ENCODE peak calls at places on chromosomes 11 and 22, in five cellular contexts. J is heart left ventricle, Q is sigmoid colon, M is ovary, U is K562. Z is an unnamed sample. For H3K36me3, the result is how much of the 10 kb centered on the place peaks cover.

GRCh38 chr11:76208829-76209670 is 2.7 kb upstream of the WNT11 start:
- DNase-seq in U (no peak), M (peak), J (peak), Q (peak), Z (peak)

GRCh38 chr11:97955595-97955994 is 1065.2 kb upstream of the CNTN5 start:
- DNase-seq in Q (no peak), U (no peak), M (no peak), J (no peak), Z (no peak)

GRCh38 chr11:36488096-36488495 is 22.0 kb downstream of the TRAF6 start:
- DNase-seq in U (no peak), Q (no peak), J (no peak), M (no peak), Z (no peak)

GRCh38 chr11:102932678-102933077 is 22.9 kb downstream of the MMP13 start:
- DNase-seq in Q (no peak), J (no peak), M (no peak), U (no peak), Z (no peak)

GRCh38 chr22:42991010-42991651 is 23.8 kb downstream of the PACSIN2 start:
- DNase-seq in U (no peak), Q (peak), J (no peak), M (no peak), Z (no peak)

GRCh38 chr11:103486609-103487008 is 377.4 kb downstream of the DYNC2H1 start:
- DNase-seq in Q (no peak), M (no peak), U (no peak), J (no peak), Z (no peak)

GRCh38 chr22:23892626-23893445 is 1.3 kb upstream of the MIF start:
- DNase-seq in Q (peak), U (no peak), M (no peak), J (no peak), Z (no peak)

GRCh38 chr11:130037058-130037457 is 32.6 kb upstream of the APLP2 start:
- DNase-seq in M (no peak), J (no peak), Q (no peak), U (no peak), Z (no peak)

GRCh38 chr11:68584097-68584496 is 100.2 kb upstream of the GAL start:
- DNase-seq in Q (no peak), M (peak), J (peak), U (peak), Z (peak)

GRCh38 chr22:23888615-23889401 is 5.4 kb upstream of the MIF start:
- DNase-seq in M (no peak), Q (no peak), U (peak), J (no peak), Z (no peak)

GRCh38 chr11:67616431-67617242 is 9.9 kb downstream of the NDUFV1 start:
- DNase-seq in J (no peak), M (no peak), Q (no peak), U (no peak), Z (no peak)

GRCh38 chr22:39470462-39471335 is 13.9 kb downstream of the MGAT3 start:
- DNase-seq in J (no peak), M (no peak), U (peak), Q (no peak), Z (no peak)

GRCh38 chr22:43378011-43378704 is 33.7 kb upstream of the MPPED1 start:
- DNase-seq in J (no peak), Q (no peak), M (peak), U (no peak), Z (no peak)

GRCh38 chr11:82250047-82250446 is 483.6 kb downstream of the FAM181B start:
- DNase-seq in M (no peak), U (no peak), Q (no peak), J (no peak), Z (no peak)

GRCh38 chr22:40138866-40139265 is 38.9 kb upstream of the TNRC6B start:
- DNase-seq in Q (no peak), M (no peak), J (no peak), U (no peak), Z (no peak)

GRCh38 chr22:46992121-46992731 is 229.8 kb downstream of the TBC1D22A start:
- DNase-seq in Q (no peak), J (no peak), M (no peak), U (no peak), Z (no peak)

GRCh38 chr22:27788889-27789288 is 12.7 kb downstream of the MN1 start:
- DNase-seq in M (no peak), J (no peak), U (no peak), Q (no peak), Z (no peak)

GRCh38 chr11:102410382-102410784 is 42.2 kb downstream of the TMEM123 start:
- DNase-seq in J (no peak), Q (no peak), U (no peak), M (no peak), Z (no peak)

GRCh38 chr11:10673476-10674062 is 20.0 kb downstream of the IRAG1 start:
- DNase-seq in M (no peak), U (no peak), J (no peak), Q (no peak), Z (no peak)

GRCh38 chr11:92475824-92476223 is 251.2 kb downstream of the FAT3 start:
- DNase-seq in U (no peak), M (no peak), Q (no peak), J (no peak), Z (no peak)

GRCh38 chr11:20880094-20880493 is 210.7 kb downstream of the NELL1 start:
- DNase-seq in J (no peak), M (no peak), Q (no peak), U (no peak), Z (no peak)

GRCh38 chr11:725624-726202 is 19.7 kb downstream of the EPS8L2 start:
- DNase-seq in Q (no peak), M (no peak), J (no peak), U (peak), Z (no peak)

GRCh38 chr11:110130642-110131238 is 37.5 kb downstream of the ZC3H12C start:
- DNase-seq in U (no peak), Q (no peak), M (no peak), J (peak), Z (no peak)

GRCh38 chr11:121365304-121365703 is 72.7 kb downstream of the SC5D start:
- DNase-seq in U (no peak), M (no peak), Q (no peak), J (no peak), Z (no peak)

GRCh38 chr11:119739975-119740374 is 11.0 kb upstream of the NECTIN1 start:
- DNase-seq in Q (no peak), U (no peak), M (no peak), J (no peak), Z (no peak)

GRCh38 chr11:67053896-67054850 is 2.5 kb upstream of the RHOD start:
- DNase-seq in Q (no peak), J (no peak), U (peak), M (peak), Z (peak)

GRCh38 chr11:74232316-74232950 is 61.3 kb downstream of the PPME1 start:
- DNase-seq in M (no peak), Q (no peak), U (no peak), J (no peak), Z (no peak)

GRCh38 chr22:16559056-16559955 is 33.3 kb downstream of the CCT8L2 start:
- DNase-seq in U (no peak), M (no peak), J (no peak), Q (no peak), Z (no peak)

GRCh38 chr22:20009582-20010306 is 6.9 kb downstream of the ARVCF start:
- DNase-seq in U (no peak), J (no peak), M (no peak), Q (no peak), Z (no peak)

GRCh38 chr11:131894615-131895544 is 524.5 kb downstream of the NTM start:
- DNase-seq in J (no peak), Q (no peak), U (no peak), M (no peak), Z (no peak)

GRCh38 chr11:1194977-1195689 is 27.7 kb upstream of the MUC5B start:
- DNase-seq in U (no peak), M (peak), J (no peak), Q (peak), Z (no peak)

GRCh38 chr11:1123970-1124369 is 33.8 kb upstream of the MUC5AC start:
- DNase-seq in U (no peak), M (no peak), Q (peak), J (no peak), Z (no peak)

GRCh38 chr11:94770563-94771120 is 2.5 kb downstream of the AMOTL1 start:
- DNase-seq in M (no peak), J (no peak), U (no peak), Q (no peak), Z (no peak)
- H3K4me3 ChIP-seq in M (no peak), J (no peak), U (peak), Q (peak), Z (no peak)

GRCh38 chr11:35348898-35349687 is 70.3 kb downstream of the SLC1A2 start:
- DNase-seq in M (no peak), Q (no peak), U (no peak), J (no peak), Z (no peak)
- H3K27ac ChIP-seq in M (no peak), Q (no peak), U (no peak), J (no peak), Z (no peak)

DNA sequence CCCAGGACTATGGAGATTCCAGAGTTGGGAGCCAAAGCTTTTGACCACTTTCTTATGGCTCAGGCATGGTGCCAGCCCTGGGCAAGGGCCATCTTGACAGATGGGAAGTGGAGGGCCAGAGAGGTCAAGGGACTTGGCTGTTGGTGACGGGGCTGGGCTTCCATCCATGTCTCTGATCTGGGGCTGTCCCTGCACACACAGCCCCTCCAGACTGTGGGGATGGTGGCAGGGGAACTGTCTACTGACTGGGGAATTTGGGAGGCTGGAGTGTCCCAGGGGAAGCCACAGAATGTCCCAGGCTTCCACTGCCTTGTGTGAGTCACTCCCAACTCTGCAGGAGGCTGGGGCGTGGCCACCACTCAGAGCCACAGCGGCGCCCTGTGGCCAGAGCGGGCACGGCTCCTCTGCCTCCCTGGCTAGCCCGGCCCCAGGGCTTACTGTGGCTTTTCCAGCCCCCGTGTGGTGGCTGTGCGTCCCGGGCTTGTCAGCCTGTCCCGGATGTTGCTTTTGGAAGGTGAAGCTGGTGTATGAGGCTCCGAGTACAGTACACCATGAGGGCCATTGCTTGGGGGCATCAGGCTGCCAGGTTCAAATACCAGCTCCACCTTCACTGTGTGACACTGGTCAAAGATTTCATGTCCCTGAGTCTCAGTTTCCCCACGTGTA is 19.6 kb downstream of the C22orf23 start:
- DNase-seq in J (peak), Q (peak), U (peak), M (peak), Z (peak)
- H3K36me3 ChIP-seq in J (half or more), Q (half or more), U (under half), M (under half), Z (under half)

DNA sequence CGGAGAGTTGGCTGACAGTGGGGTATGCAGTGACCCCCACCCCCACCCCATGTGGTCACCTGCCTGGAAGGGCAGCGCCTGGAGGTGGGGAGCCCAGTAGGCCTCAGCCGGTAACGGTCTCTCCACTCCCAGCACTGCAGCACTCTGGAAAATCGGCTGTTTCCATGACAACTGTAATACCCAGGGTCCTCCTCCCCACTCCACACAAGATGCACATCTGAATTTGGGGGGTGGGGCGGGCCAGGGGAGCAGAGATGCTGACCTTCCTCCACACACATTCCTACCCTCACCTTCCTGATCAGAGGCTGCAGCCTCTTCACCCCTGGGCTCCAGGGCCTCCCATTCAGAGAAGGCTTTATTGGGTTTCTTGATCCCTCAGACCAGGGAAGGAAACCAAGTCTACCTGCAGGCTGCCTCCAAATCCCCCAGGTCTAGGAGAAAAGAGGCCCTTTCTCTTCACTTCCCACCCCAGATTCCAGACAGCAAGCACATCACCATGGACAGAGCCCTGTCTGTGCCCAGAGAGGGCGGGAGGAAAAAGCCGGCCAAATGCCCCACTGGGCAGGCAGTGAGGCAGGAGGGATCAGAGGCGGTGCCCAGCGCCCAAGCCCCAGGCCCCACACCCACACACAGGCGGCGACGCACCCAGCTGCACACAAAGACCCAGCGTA is 46.5 kb downstream of the SLC22A12 start:
- DNase-seq in J (no peak), M (no peak), U (no peak), Q (no peak), Z (no peak)
- H3K4me3 ChIP-seq in J (no peak), M (peak), U (no peak), Q (peak), Z (no peak)

GRCh38 chr11:118379497-118379896 is 20.1 kb downstream of the UBE4A start:
- DNase-seq in Q (no peak), U (no peak), J (no peak), M (no peak), Z (no peak)

GRCh38 chr11:118380571-118380970 is 20.8 kb upstream of the ATP5MG start:
- DNase-seq in Q (no peak), J (no peak), M (no peak), U (no peak), Z (no peak)

GRCh38 chr11:118382954-118383353 is 18.5 kb upstream of the ATP5MG start:
- DNase-seq in J (no peak), Q (no peak), M (no peak), U (no peak), Z (no peak)

DNA sequence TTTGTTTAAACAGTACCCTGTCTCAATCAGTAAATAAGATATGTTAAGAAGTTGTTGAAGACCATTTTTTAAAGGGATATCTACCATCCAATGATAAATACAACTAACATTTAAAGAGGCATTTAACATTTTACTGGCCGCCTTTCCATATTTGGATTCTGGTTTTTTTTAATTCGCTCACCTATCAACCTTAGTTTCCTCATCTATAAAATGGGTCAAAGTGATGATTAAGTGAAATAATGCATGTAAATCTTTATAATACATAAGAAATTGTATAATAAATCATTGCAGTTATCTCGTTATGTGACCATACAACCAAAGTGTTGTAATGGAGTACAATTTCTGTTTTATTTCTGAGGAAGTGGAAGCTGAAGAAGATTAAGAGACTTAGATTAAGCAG is 17.7 kb upstream of the ATP5MG start:
- DNase-seq in Q (no peak), M (no peak), J (no peak), U (no peak), Z (no peak)
- H3K27ac ChIP-seq in Q (no peak), M (no peak), J (no peak), U (no peak), Z (no peak)

GRCh38 chr11:34928268-34928959 is 12.0 kb downstream of the PDHX start:
- DNase-seq in M (no peak), J (no peak), Q (no peak), U (no peak), Z (no peak)
- H3K36me3 ChIP-seq in M (under half), J (under half), Q (under half), U (under half), Z (under half)

DNA sequence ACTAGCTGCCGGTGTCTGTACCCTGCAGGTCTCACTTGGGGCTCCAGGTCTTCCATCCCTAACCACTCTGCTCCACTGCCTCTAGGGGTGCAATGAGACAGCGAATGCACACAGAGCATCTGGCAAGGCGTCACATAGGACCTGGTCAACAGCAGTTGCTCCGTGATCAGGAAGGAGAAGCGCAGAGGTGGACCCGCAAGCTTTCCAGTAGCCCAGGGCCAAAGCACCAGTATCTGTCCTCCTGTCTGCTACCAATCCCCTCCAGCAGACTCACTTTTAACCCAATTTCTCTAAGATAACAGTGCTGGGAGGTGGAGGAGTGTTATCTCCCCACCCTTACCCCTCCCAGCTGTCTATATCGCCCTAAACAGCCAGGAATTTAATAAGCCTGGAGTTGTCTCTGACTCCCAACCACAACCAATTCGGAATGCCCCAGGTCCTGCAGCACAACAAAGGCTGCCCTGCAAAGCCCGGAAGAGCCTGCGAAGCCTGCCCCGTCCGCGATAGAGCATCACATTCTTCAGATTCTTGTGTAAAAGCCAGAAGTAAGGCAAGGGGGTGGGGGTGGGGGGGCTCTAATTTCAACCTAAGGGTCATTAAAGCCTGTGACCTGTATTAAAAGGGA is 19.3 kb downstream of the MYH9 start:
- DNase-seq in M (no peak), J (no peak), U (peak), Q (no peak), Z (no peak)
- H3K4me3 ChIP-seq in M (peak), J (peak), U (no peak), Q (peak), Z (no peak)

GRCh38 chr22:50183141-50183971 is 2.4 kb upstream of the TRABD start:
- DNase-seq in M (no peak), Q (no peak), U (no peak), J (no peak), Z (no peak)

GRCh38 chr22:50186181-50186731 is 543 bp downstream of the TRABD start:
- DNase-seq in M (no peak), Q (no peak), J (no peak), U (peak), Z (no peak)

GRCh38 chr22:50185384-50186087 is at the start of gene TRABD:
- DNase-seq in J (peak), Q (peak), U (peak), M (peak), Z (peak)

GRCh38 chr22:50184004-50184461 is 1.7 kb upstream of the TRABD start:
- DNase-seq in J (peak), Q (peak), M (peak), U (no peak), Z (peak)

DNA sequence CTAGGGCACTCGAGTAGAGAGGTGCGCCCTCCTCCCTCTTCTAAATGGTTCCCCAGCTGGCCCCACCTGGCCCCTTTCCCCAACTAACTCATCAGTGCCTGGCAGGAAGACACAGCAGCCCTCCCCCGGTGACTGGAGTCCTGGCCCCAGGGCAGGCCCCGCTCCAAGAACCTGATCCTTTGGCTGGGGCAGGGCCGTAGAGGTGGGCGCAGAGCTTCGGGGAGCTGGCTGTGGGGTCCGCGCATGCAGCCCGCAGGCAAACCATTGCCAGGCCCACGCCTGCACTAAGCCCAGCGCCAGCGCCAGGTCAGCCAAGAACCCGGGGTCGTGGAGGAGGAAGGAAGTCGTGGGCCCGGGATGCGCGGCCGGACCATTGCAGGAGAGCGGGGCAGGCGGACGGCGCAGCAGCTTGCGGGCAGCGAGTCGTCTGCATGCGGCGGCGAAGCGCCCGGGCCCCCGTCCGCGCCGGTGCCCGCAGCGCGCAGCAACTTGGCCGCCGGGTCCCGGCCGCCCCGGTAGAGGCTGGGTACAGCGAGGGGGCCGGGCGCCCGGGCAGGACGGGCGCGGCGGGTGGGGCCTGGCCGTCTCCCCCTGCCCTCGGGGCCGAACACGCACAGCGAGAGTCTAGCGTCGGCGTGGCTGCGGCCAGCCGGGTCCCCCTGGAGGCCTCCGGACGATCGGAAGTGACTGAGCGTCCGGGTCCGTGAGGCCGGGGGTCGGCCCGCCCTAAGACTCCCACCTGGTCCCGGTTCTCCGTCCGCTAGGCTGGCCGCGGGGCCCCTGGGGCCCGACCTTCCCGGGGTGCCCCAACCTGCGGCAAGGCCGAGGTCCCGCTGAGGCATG is 951 bp upstream of the TRABD start:
- DNase-seq in J (peak), M (peak), Q (no peak), U (no peak), Z (no peak)
- H3K27ac ChIP-seq in J (peak), M (peak), Q (peak), U (peak), Z (peak)

DNA sequence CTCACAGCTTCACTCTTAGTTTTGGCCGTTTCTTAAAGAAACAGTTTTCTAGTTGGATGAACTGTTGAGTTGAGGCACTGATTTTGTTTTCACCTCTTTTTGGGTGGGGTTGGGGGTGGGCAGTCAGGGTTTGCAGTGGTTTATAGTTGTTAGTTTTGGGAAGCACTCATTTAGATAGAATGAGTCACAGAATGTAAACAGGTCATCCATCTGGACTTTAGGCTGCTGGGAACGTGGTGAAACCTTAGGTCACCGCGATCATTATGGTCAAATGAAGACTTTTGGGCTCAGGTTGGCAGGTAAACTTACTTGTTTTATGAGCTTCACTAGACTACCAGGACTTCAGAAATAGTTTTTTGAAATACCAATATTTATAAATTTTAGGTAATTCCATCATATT is 48.4 kb downstream of the CSTPP1 start:
- DNase-seq in J (no peak), Q (no peak), U (no peak), M (no peak), Z (no peak)
- H3K36me3 ChIP-seq in J (under half), Q (under half), U (under half), M (under half), Z (under half)